ENCODE peak calls at places on chromosomes 6 and 20, in eight cellular contexts. L, M, W, N, V, Y, Z and R are unnamed samples.

GRCh38 chr6:9977451-9977850 is 437.4 kb downstream of the TFAP2A start:
- DNase-seq in N (no peak), M (no peak), Z (no peak), W (no peak), V (no peak), L (no peak), Y (no peak), R (no peak)

GRCh38 chr6:113674075-113674474 is 183.1 kb upstream of the MARCKS start:
- DNase-seq in W (no peak), Y (no peak), L (no peak), Z (no peak), N (no peak), M (no peak), V (no peak), R (peak)

GRCh38 chr6:113352029-113352801 is 504.9 kb upstream of the MARCKS start:
- DNase-seq in M (peak), Y (peak), W (peak), L (no peak), N (no peak), V (no peak), Z (no peak), R (no peak)

GRCh38 chr6:1572892-1573291 is 36.8 kb upstream of the FOXC1 start:
- DNase-seq in Z (no peak), W (no peak), M (no peak), L (no peak), N (no peak), Y (no peak), V (no peak), R (no peak)

GRCh38 chr6:52352239-52353008 is 9.5 kb upstream of the PAQR8 start:
- DNase-seq in W (peak), V (no peak), M (peak), L (peak), N (no peak), Y (peak), Z (peak), R (peak)

GRCh38 chr6:87152528-87152950 is 2.8 kb upstream of the ZNF292 start:
- DNase-seq in N (no peak), V (no peak), Y (no peak), W (peak), M (no peak), Z (no peak), L (no peak), R (no peak)

GRCh38 chr6:89321571-89321970 is 6.5 kb upstream of the GABRR2 start:
- DNase-seq in Z (peak), V (no peak), L (no peak), M (no peak), W (no peak), N (no peak), Y (no peak), R (no peak)

GRCh38 chr6:37314803-37315515 is 38.8 kb upstream of the RNF8 start:
- DNase-seq in N (peak), W (peak), M (peak), V (no peak), Z (peak), L (no peak), Y (no peak), R (no peak)

GRCh38 chr20:33914871-33915270 is 78.8 kb upstream of the RALY start:
- DNase-seq in Z (no peak), W (peak), V (no peak), Y (no peak), N (no peak), L (no peak), M (no peak), R (no peak)

GRCh38 chr6:36698196-36698595 is 570 bp downstream of the RAB44 start:
- DNase-seq in W (no peak), L (no peak), Z (peak), N (no peak), M (no peak), Y (no peak), V (no peak), R (no peak)

GRCh38 chr20:3670945-3671344 is 7.7 kb upstream of the GFRA4 start:
- DNase-seq in N (no peak), Y (no peak), M (no peak), Z (no peak), V (no peak), L (no peak), W (no peak), R (no peak)

GRCh38 chr6:144534123-144534676 is 249.1 kb downstream of the UTRN start:
- DNase-seq in W (no peak), V (no peak), N (no peak), L (peak), M (no peak), Z (no peak), Y (no peak), R (no peak)

GRCh38 chr6:152916035-152916434 is 66.8 kb downstream of the FBXO5 start:
- DNase-seq in Z (no peak), W (no peak), V (no peak), L (no peak), M (no peak), N (no peak), Y (no peak), R (no peak)

GRCh38 chr6:125906158-125906998 is 50.2 kb upstream of the HINT3 start:
- DNase-seq in Z (peak), W (peak), Y (no peak), N (peak), V (peak), M (peak), L (no peak), R (no peak)

GRCh38 chr6:35058827-35059522 is 82.2 kb downstream of the TCP11 start:
- DNase-seq in L (no peak), M (no peak), V (no peak), Y (no peak), W (no peak), N (no peak), Z (no peak), R (no peak)

GRCh38 chr6:51844391-51844735 is 243.1 kb downstream of the PKHD1 start:
- DNase-seq in V (no peak), L (no peak), W (no peak), M (no peak), N (no peak), Z (peak), Y (no peak), R (peak)

GRCh38 chr6:89630488-89630887 is 8.1 kb downstream of the LYRM2 start:
- DNase-seq in V (no peak), L (no peak), Y (no peak), N (no peak), Z (no peak), W (no peak), M (no peak), R (no peak)

GRCh38 chr6:137036566-137037300 is 8.0 kb downstream of the IL20RA start:
- DNase-seq in Y (peak), W (no peak), Z (no peak), V (no peak), N (no peak), L (no peak), M (no peak), R (no peak)

GRCh38 chr6:106800379-106800778 is 171.0 kb downstream of the QRSL1 start:
- DNase-seq in W (no peak), L (no peak), V (no peak), N (no peak), M (no peak), Z (no peak), Y (no peak), R (no peak)